ENCODE peak calls at places on chromosomes 4 and X, in four cellular contexts. T is left ventricle myocardium superior; B is lung microvascular endothelial cell; Z is activated CD4-positive, alpha-beta T cell treated with anti-CD3 and anti-CD28 coated beads for 48 hours. R is an unnamed sample.

GRCh38 chr4:73187325-73187724 is 71.3 kb downstream of the ANKRD17 start:
- DNase-seq in T (no peak), Z (no peak), B (peak; percentile 79), R (no peak)

GRCh38 chrX:15988661-15989603 is 134.3 kb upstream of the AP1S2 start:
- DNase-seq in Z (no peak), B (peak; percentile 79), T (no peak), R (no peak)

GRCh38 chr4:84917087-84917821 is 49.2 kb downstream of the WDFY3 start:
- DNase-seq in Z (no peak), T (no peak), B (no peak), R (no peak)

GRCh38 chrX:120260369-120260768 is 9.8 kb downstream of the ZBTB33 start:
- DNase-seq in B (no peak), Z (no peak), T (no peak), R (no peak)

GRCh38 chrX:55489315-55490009 is at the start of gene USP51:
- DNase-seq in B (peak; percentile 17), T (peak; percentile 44), Z (peak; percentile 5), R (peak; percentile 47)

GRCh38 chr4:39932776-39933402 is 44.8 kb downstream of the PDS5A start:
- DNase-seq in B (peak; percentile 32), Z (no peak), T (no peak), R (no peak)

GRCh38 chr4:178462710-178463109 is 1020.5 kb upstream of the AGA start:
- DNase-seq in Z (no peak), B (no peak), T (no peak), R (no peak)

GRCh38 chr4:26342328-26343040 is 21.7 kb downstream of the RBPJ start:
- DNase-seq in T (no peak), Z (no peak), B (peak; percentile 83), R (no peak)

GRCh38 chr4:58502839-58503238 is 1392.7 kb upstream of the IGFBP7 start:
- DNase-seq in T (no peak), B (no peak), Z (no peak), R (no peak)

GRCh38 chr4:140047017-140047640 is 106.9 kb downstream of the MAML3 start:
- DNase-seq in T (peak; percentile 81), Z (no peak), B (no peak), R (no peak)

GRCh38 chrX:31590581-31591113 is 518.8 kb upstream of the FTHL17 start:
- DNase-seq in Z (no peak), T (no peak), B (peak; percentile 70), R (no peak)

GRCh38 chr4:150994721-150995120 is 20.4 kb downstream of the LRBA start:
- DNase-seq in B (no peak), Z (no peak), T (no peak), R (no peak)

GRCh38 chr4:134426821-134427220 is 225.2 kb upstream of the PABPC4L start:
- DNase-seq in B (no peak), T (no peak), Z (no peak), R (no peak)

GRCh38 chr4:89733936-89734335 is 103.0 kb downstream of the SNCA start:
- DNase-seq in Z (no peak), T (no peak), B (no peak), R (no peak)

GRCh38 chr4:138223191-138223910 is 18.8 kb downstream of the SLC7A11 start:
- DNase-seq in Z (no peak), T (no peak), B (no peak), R (no peak)

GRCh38 chrX:111360839-111361238 is 51.2 kb downstream of the DCX start:
- DNase-seq in T (no peak), B (no peak), Z (no peak), R (no peak)

GRCh38 chr4:124079174-124079780 is 633.3 kb downstream of the ANKRD50 start:
- DNase-seq in T (no peak), Z (no peak), B (no peak), R (no peak)

GRCh38 chr4:40662962-40663604 is 33.4 kb upstream of the RBM47 start:
- DNase-seq in B (peak; percentile 46), Z (peak; percentile 73), T (no peak), R (peak; percentile 54)

GRCh38 chrX:17500145-17500579 is 125.2 kb downstream of the NHS start:
- DNase-seq in Z (no peak), T (no peak), B (peak; percentile 22), R (no peak)

GRCh38 chr4:176467011-176467410 is 147.2 kb downstream of the SPCS3 start:
- DNase-seq in Z (no peak), B (no peak), T (no peak), R (no peak)

GRCh38 chrX:145821291-145821897 is 3.8 kb downstream of the SLITRK2 start:
- DNase-seq in T (no peak), Z (no peak), B (no peak), R (no peak)

GRCh38 chr4:145735330-145735638 is 55.3 kb downstream of the C4orf51 start:
- DNase-seq in B (peak; percentile 87), Z (no peak), T (no peak), R (no peak)

GRCh38 chr4:80875642-80876041 is 154.9 kb upstream of the BMP3 start:
- DNase-seq in T (no peak), Z (no peak), B (no peak), R (no peak)